ENCODE peak calls at places on chromosomes 5 and 9, in four cellular contexts. N is GM12865; T is aorta; D is CD8-positive, alpha-beta memory T cell. C is an unnamed sample.

GRCh38 chr9:108209132-108209700 is 646.6 kb downstream of the ACTL7B start:
- DNase-seq in T (no peak), N (no peak), D (no peak), C (no peak)

GRCh38 chr9:123002754-123003153 is 30.7 kb upstream of the GPR21 start:
- DNase-seq in N (no peak), D (no peak), T (no peak), C (no peak)

GRCh38 chr5:122835681-122836080 is 9.7 kb upstream of the SNX24 start:
- DNase-seq in T (no peak), D (no peak), N (no peak), C (no peak)

GRCh38 chr5:79229357-79230174 is 6.4 kb upstream of the JMY start:
- DNase-seq in D (no peak), T (no peak), N (peak), C (no peak)

GRCh38 chr5:173772407-173773059 is 115.6 kb upstream of the CPEB4 start:
- DNase-seq in D (no peak), N (no peak), T (no peak), C (peak)

GRCh38 chr5:36728697-36729543 is 122.5 kb downstream of the SLC1A3 start:
- DNase-seq in N (peak), D (peak), T (no peak), C (peak)

GRCh38 chr9:31733166-31733565 is 651.3 kb upstream of the ACO1 start:
- DNase-seq in D (no peak), N (no peak), T (no peak), C (no peak)

GRCh38 chr5:119367502-119368237 is 11.9 kb downstream of the TNFAIP8 start:
- DNase-seq in N (peak), T (no peak), D (peak), C (no peak)

GRCh38 chr5:146710348-146710747 is 168.2 kb downstream of the PPP2R2B start:
- DNase-seq in D (no peak), N (no peak), T (no peak), C (no peak)

GRCh38 chr5:141747646-141748229 is 65.7 kb upstream of the ARAP3 start:
- DNase-seq in N (peak), T (no peak), D (no peak), C (no peak)

GRCh38 chr5:173707392-173707791 is 90.9 kb upstream of the BOD1 start:
- DNase-seq in N (peak), D (no peak), T (peak), C (peak)

GRCh38 chr5:180047667-180048066 is 23.9 kb downstream of the RNF130 start:
- DNase-seq in D (no peak), T (no peak), N (no peak), C (no peak)

DNA sequence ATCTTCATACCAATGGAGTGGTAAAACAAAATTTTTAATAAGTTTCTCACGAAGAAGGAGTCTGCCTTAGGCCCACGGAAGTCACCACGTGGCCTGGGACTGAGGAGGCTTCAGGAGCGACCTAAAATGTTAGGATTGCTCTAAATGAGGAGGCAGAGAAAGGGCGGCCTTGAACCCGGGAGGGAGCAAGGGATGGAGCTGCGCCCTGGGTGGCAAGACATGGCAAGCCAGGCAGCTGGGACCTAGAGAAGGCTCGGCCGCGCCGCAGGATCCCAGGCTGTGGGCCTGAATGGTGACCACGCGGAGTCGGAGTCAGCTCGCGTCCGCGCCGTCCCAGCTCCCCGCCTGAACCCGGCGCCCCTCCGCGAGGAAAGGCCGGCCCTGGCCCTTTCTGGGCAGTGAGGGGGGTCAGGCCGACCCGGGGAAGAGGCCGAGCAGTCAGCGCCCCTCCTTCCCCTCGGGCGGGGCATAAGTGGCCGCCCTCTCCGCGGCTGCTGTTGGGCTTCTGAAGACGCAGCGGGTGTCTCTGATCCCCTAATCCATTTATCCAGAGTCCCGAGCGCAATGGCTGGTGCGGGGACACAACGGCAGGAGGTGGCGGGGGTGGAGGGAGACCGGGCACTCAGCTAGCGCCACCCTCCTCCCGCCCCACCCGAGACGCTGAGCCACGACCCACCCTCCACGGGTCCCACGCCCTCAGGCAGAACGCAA is 10.6 kb downstream of the IRX1 start:
- DNase-seq in T (no peak), D (no peak), N (no peak), C (no peak)
- H3K4me3 ChIP-seq in T (no peak), D (no peak), N (no peak), C (no peak)

DNA sequence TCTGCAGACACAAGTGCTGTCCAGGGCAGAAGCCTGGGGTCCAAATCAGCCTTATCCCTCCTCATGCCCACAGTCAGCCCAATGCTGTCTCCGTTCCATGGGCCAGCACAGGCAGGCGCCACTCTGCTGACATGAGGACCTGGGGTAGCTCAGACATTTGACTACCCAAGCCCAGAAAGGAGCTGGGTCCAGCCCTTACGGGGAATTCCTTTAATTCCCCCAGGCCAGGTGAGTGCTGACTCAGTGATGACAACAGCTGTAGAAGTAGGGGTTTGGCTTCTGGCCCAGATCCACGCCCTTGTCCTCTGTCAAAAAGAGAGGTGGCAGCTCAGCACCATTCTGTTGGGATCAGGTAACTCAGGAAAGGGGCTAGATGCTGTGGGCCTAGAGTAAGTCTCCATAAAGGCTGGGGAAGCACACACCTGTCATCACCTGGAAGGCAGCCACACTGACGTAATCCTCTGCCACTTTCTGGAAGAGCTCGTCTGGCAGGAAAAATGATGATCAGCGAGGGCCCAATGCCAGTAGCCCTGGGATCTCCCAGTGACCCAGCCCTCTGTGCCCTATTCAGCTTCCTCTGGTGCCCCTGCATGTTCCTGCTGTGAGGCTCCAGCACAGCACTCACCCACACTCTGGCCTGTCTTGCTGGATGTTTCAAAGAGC is 1.9 kb downstream of the RAB24 start:
- DNase-seq in N (peak), D (no peak), T (peak), C (no peak)
- H3K4me3 ChIP-seq in N (no peak), D (no peak), T (no peak), C (peak)

DNA sequence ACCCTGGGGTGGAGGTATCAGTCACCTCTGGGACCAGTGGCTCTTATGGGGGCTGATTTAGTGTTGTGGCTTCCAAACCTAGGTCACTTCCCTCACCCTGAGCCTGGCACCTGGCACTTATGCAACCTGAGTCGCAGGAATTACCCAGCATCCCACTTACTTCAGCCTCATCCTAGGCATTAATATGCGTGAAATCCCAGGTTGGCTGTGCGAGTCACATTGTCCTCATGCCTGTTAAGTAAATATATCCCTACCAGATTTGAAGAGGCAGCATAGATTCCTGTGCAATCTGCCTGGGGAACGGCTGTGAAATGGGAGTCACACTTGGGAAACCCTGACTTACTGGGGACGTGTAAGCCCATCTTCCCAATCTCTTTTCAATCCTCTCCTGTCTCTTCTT is 42.7 kb upstream of the AKNA start:
- DNase-seq in D (no peak), N (no peak), T (no peak), C (no peak)
- H3K4me3 ChIP-seq in D (no peak), N (no peak), T (no peak), C (no peak)

DNA sequence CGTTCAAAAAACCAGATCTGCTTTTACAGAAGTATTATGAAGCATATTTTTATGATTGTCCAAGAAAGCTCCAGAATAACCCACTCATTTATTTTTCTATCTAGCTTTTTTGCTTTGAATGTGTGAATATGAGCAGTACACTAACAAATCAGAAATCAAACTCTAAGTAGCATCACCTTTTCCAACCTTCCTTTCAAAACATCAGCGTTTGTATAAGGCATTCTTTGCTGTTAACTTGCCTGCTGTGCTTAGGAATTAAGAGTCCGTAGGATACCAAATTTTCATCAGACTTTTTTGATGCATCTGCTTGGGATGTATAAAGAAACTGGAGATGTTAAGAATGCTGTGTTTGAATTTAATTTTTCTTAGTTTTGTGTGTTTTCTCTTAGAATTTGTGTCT is 3.8 kb downstream of the TLE4 start:
- DNase-seq in T (no peak), N (no peak), D (no peak), C (no peak)
- H3K4me3 ChIP-seq in T (no peak), N (no peak), D (no peak), C (no peak)

GRCh38 chr9:130045657-130046450 is 2.9 kb upstream of the FNBP1 start:
- DNase-seq in D (no peak), T (no peak), N (no peak), C (peak)
- H3K4me3 ChIP-seq in D (peak), T (no peak), N (no peak), C (peak)

GRCh38 chr9:5511935-5512580 is 1.7 kb downstream of the PDCD1LG2 start:
- DNase-seq in D (no peak), T (no peak), N (peak), C (no peak)
- H3K4me3 ChIP-seq in D (no peak), T (no peak), N (peak), C (no peak)

GRCh38 chr5:130099001-130099400 is 194.7 kb downstream of the CHSY3 start:
- DNase-seq in D (no peak), N (no peak), T (no peak), C (no peak)
- H3K4me3 ChIP-seq in D (no peak), N (no peak), T (no peak), C (no peak)